ENCODE peak calls at places on chromosomes 12 and 14, in six cellular contexts. P, F, K, H, Q and I are unnamed samples.

GRCh38 chr14:94005324-94005723 is 8.2 kb downstream of the CCDC197 start:
- DNase-seq in P (no peak), F (no peak), K (no peak), H (no peak), Q (no peak), I (no peak)

GRCh38 chr14:95026851-95027463 is 130.4 kb downstream of the DICER1 start:
- DNase-seq in P (no peak), F (no peak), K (no peak), H (no peak), Q (peak; percentile 27), I (no peak)

GRCh38 chr14:101834387-101835165 is 73.1 kb downstream of the PPP2R5C start:
- DNase-seq in P (peak; percentile 73), F (peak; percentile 20), K (no peak), H (no peak), Q (no peak), I (no peak)

GRCh38 chr14:40232302-40232701 is 800.1 kb upstream of the FBXO33 start:
- DNase-seq in P (no peak), F (no peak), K (no peak), H (no peak), Q (no peak), I (no peak)

GRCh38 chr14:33737446-33737845 is 213.4 kb downstream of the EGLN3 start:
- DNase-seq in P (peak; percentile 76), F (no peak), K (no peak), H (no peak), Q (no peak), I (no peak)

GRCh38 chr14:53152909-53153701 is at the start of gene DDHD1:
- DNase-seq in P (peak; percentile 82), F (peak; percentile 65), K (peak; percentile 83), H (peak; percentile 68), Q (peak; percentile 85), I (peak; percentile 85)

GRCh38 chr14:49861581-49861922 is 9.0 kb upstream of the NEMF start:
- DNase-seq in P (peak; percentile 88), F (peak; percentile 87), K (peak; percentile 74), H (peak; percentile 52), Q (peak; percentile 71), I (peak; percentile 61)

GRCh38 chr14:88189040-88189839 is 133.8 kb downstream of the KCNK10 start:
- DNase-seq in P (peak; percentile 67), F (peak; percentile 87), K (peak; percentile 81), H (peak; percentile 70), Q (peak; percentile 85), I (peak; percentile 80)

GRCh38 chr12:93089805-93090569 is 160.9 kb upstream of the EEA1 start:
- DNase-seq in P (peak; percentile 89), F (peak; percentile 99), K (no peak), H (no peak), Q (no peak), I (no peak)

GRCh38 chr14:92930737-92931602 is 8.0 kb downstream of the CHGA start:
- DNase-seq in P (no peak), F (no peak), K (no peak), H (no peak), Q (no peak), I (no peak)

GRCh38 chr12:43029971-43030370 is 440.4 kb upstream of the PRICKLE1 start:
- DNase-seq in P (peak; percentile 21), F (peak; percentile 45), K (no peak), H (no peak), Q (no peak), I (no peak)

GRCh38 chr12:125453751-125454150 is 388.5 kb downstream of the AACS start:
- DNase-seq in P (no peak), F (no peak), K (peak; percentile 15), H (no peak), Q (no peak), I (no peak)

GRCh38 chr12:104340177-104340576 is 36.6 kb downstream of the EID3 start:
- DNase-seq in P (no peak), F (peak; percentile 33), K (no peak), H (no peak), Q (no peak), I (no peak)
- H4K91ac ChIP-seq in P (no peak overlapping the region), F (no peak overlapping the region), K (no peak overlapping the region), H (no peak overlapping the region), Q (no peak overlapping the region), I (no peak overlapping the region)

GRCh38 chr12:120162763-120163162 is 31.8 kb downstream of the GCN1 start:
- DNase-seq in P (no peak), F (no peak), K (no peak), H (no peak), Q (no peak), I (no peak)
- H4K91ac ChIP-seq in P (no peak overlapping the region), F (no peak overlapping the region), K (no peak overlapping the region), H (no peak overlapping the region), Q (no peak overlapping the region), I (no peak overlapping the region)

DNA sequence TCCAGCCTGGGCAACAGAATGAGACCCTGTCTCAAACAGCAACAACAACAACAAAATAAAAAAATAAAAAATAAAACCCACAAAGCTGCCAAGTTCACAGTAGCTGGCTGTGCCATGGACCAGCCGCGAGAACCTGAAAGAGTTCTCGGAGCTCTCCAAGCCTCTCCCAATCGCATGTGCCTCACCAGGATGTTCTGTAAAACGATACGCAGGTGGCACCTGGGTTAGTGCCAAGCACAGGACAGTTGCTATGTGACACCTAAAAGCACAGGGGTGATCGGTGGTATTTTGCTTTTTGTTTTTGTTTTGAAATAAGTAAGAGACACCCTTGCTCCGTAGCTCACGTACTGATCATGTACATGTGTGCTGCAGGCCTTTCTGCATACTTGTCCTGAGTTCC is 52.4 kb downstream of the RFLNA start:
- DNase-seq in P (no peak), F (no peak), K (no peak), H (no peak), Q (no peak), I (no peak)
- H4K91ac ChIP-seq in P (no peak overlapping the region), F (no peak overlapping the region), K (no peak overlapping the region), H (no peak overlapping the region), Q (no peak overlapping the region), I (no peak overlapping the region)

DNA sequence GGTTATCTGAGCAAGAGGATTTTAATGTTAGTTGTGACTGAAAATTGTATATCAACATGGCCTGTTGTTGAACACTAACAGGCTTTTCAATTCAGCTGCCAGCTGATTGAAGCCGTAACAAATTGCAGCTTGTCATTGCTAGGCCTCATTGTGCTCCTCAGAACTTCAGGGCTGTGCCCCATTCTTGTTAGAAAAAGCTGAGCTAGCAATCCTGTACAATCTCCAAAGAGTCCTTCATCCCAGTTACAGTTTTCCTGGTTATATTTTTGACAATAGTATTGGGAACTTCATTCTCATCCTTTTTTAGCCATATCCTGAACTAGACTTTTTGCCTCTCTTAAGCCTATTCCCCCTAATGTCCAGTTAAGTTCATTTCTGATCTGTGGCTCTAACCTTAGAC is 564.1 kb upstream of the ATXN7L3B start:
- DNase-seq in P (no peak), F (no peak), K (no peak), H (no peak), Q (no peak), I (no peak)
- H4K91ac ChIP-seq in P (no peak overlapping the region), F (no peak overlapping the region), K (no peak overlapping the region), H (no peak overlapping the region), Q (no peak overlapping the region), I (no peak overlapping the region)

GRCh38 chr14:21642683-21643082 is 7.9 kb upstream of the OR10G2 start:
- DNase-seq in P (no peak), F (no peak), K (no peak), H (no peak), Q (no peak), I (no peak)

GRCh38 chr14:21643407-21643806 is 8.7 kb upstream of the OR10G2 start:
- DNase-seq in P (no peak), F (no peak), K (no peak), H (no peak), Q (no peak), I (no peak)

GRCh38 chr14:21652209-21652808 is 1.3 kb upstream of the OR4E2 start:
- DNase-seq in P (no peak), F (no peak), K (no peak), H (no peak), Q (no peak), I (no peak)

GRCh38 chr14:21647380-21647779 is 6.3 kb upstream of the OR4E2 start:
- DNase-seq in P (peak; percentile 18), F (peak; percentile 1), K (no peak), H (no peak), Q (no peak), I (no peak)
- H4K91ac ChIP-seq in P (no peak overlapping the region), F (no peak overlapping the region), K (no peak overlapping the region), H (no peak overlapping the region), Q (no peak overlapping the region), I (no peak overlapping the region)

DNA sequence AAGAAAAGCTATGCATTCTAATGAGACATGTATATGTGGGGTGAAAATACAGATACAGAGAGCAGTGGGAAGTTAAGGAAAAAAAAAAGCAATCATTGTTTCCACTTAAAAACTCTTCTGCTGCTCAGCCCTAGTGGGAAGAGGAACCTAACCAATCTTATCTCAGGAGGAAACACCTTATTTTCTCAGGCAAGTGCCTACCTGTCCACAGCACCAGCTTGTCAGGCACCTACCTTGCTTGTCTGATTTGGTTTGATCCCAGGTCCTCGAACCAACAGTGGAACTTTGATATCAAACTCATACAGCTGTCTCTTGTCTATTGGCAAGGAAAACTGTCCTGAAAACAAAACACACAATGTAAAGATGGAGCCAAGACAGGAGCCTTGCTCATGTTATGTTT is 22.4 kb downstream of the GNS start:
- DNase-seq in P (no peak), F (no peak), K (no peak), H (no peak), Q (no peak), I (no peak)
- H4K91ac ChIP-seq in P (no peak overlapping the region), F (no peak overlapping the region), K (no peak overlapping the region), H (no peak overlapping the region), Q (no peak overlapping the region), I (no peak overlapping the region)